ENCODE peak calls at places on chromosome 7, in five cellular contexts. One of them, this sample, is unnamed.

GRCh38 chr7:45718464-45719330 is 144.5 kb downstream of the ADCY1 start:
- DNase-seq in bronchial epithelial cell: no peak
- DNase-seq in Peyer's patch: no peak
- DNase-seq in kidney epithelial cell: no peak
- DNase-seq in body of pancreas: no peak
- DNase-seq in this sample: peak

GRCh38 chr7:101804642-101805401 is 12.6 kb upstream of the CUX1 start:
- DNase-seq in bronchial epithelial cell: peak
- DNase-seq in Peyer's patch: no peak
- DNase-seq in kidney epithelial cell: no peak
- DNase-seq in body of pancreas: peak
- DNase-seq in this sample: no peak

GRCh38 chr7:670501-671390 is 55.8 kb upstream of the DNAAF5 start:
- DNase-seq in body of pancreas: no peak
- DNase-seq in kidney epithelial cell: no peak
- DNase-seq in bronchial epithelial cell: no peak
- DNase-seq in Peyer's patch: peak
- DNase-seq in this sample: no peak

GRCh38 chr7:156009569-156009968 is 197.3 kb upstream of the SHH start:
- DNase-seq in kidney epithelial cell: no peak
- DNase-seq in body of pancreas: no peak
- DNase-seq in bronchial epithelial cell: no peak
- DNase-seq in Peyer's patch: no peak
- DNase-seq in this sample: no peak

GRCh38 chr7:33392143-33392542 is 262.8 kb downstream of the BBS9 start:
- DNase-seq in body of pancreas: no peak
- DNase-seq in bronchial epithelial cell: no peak
- DNase-seq in kidney epithelial cell: peak
- DNase-seq in Peyer's patch: no peak
- DNase-seq in this sample: no peak

GRCh38 chr7:54632696-54633095 is 90.5 kb downstream of the VSTM2A start:
- DNase-seq in bronchial epithelial cell: no peak
- DNase-seq in Peyer's patch: no peak
- DNase-seq in body of pancreas: no peak
- DNase-seq in kidney epithelial cell: no peak
- DNase-seq in this sample: no peak

GRCh38 chr7:50710441-50711154 is 72.1 kb downstream of the GRB10 start:
- DNase-seq in body of pancreas: no peak
- DNase-seq in Peyer's patch: no peak
- DNase-seq in kidney epithelial cell: no peak
- DNase-seq in bronchial epithelial cell: no peak
- DNase-seq in this sample: no peak

GRCh38 chr7:66219805-66220204 is 14.7 kb downstream of the TPST1 start:
- DNase-seq in body of pancreas: no peak
- DNase-seq in Peyer's patch: no peak
- DNase-seq in kidney epithelial cell: no peak
- DNase-seq in bronchial epithelial cell: no peak
- DNase-seq in this sample: no peak

GRCh38 chr7:142799483-142799882 is 28.7 kb downstream of the PRSS2 start:
- DNase-seq in bronchial epithelial cell: no peak
- DNase-seq in Peyer's patch: no peak
- DNase-seq in kidney epithelial cell: no peak
- DNase-seq in body of pancreas: no peak
- DNase-seq in this sample: no peak
- H3K4me3 ChIP-seq in bronchial epithelial cell: no peak
- H3K4me3 ChIP-seq in Peyer's patch: peak
- H3K4me3 ChIP-seq in kidney epithelial cell: no peak
- H3K4me3 ChIP-seq in body of pancreas: no peak
- H3K4me3 ChIP-seq in this sample: no peak

DNA sequence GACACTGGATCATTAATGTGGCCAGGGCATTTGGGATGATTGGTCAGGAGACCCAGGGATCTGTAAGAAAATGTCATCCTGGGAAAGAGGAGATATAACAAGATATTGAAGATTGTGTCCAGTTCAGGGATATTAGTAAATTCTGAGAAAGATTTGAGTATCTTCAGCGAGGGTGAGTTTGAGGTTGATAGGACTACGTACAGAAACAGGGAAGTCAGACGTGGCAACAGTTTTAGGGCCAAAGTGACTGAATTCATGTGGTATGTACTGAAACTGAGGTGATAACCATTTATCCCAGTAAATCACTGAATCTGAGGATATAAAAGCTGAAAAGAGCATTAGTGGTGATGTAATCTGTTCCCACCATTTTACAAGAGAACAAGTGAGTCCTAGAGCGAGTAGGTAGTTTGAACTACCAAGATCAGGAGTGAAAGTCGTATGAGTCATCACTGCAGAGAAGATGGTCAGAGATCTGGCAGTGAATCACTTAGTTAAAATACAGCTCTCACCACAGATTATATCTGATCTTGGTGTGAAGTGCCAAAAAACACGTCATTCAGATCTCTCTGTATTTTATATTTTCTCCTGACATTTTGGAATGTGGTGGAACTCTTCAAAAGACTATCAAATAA is 220.5 kb downstream of the CDK14 start:
- DNase-seq in bronchial epithelial cell: peak
- DNase-seq in kidney epithelial cell: peak
- DNase-seq in body of pancreas: no peak
- DNase-seq in Peyer's patch: no peak
- DNase-seq in this sample: no peak
- H3K4me3 ChIP-seq in bronchial epithelial cell: no peak
- H3K4me3 ChIP-seq in kidney epithelial cell: no peak
- H3K4me3 ChIP-seq in body of pancreas: no peak
- H3K4me3 ChIP-seq in Peyer's patch: no peak
- H3K4me3 ChIP-seq in this sample: no peak

DNA sequence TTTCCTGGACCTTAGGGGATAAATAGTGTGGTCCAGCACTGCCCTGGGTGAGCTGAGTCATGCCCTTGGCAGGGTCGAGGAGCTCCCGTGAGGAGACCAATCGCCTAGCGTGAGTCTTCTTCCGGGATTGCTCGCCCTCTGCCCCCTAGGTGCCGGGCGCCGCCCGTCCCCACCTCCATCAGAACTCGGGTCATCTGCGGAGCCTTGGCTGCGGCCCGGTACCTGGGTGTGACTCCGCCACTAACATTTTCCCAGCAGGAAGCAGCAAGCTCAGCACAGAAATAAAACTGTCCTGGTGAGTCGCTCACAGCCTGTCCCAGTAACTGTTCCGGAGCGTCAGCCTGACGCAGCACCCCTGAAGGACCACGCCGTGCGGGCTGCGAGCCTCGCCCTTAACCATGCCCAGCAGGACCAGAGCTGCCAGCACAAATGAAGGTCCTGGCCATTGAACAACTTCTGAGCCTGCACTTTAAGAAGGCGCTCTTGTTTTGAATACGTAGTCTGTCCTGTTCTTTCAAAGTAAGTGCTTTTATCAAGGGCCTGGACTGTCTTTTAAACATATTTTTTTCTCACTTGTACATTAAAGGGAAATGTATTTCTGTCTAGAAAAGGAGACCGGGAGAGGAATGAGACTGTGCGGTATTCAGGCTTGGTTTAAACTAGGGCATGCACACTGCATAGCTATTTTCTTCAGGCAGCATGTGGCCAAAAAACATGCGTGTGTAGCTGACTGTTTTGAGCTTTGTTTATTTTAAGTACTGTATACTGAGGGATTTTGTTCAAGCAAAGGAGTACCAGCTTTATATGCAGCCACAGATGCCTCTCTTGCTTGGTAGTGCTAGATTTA is 136.7 kb downstream of the HECW1 start:
- DNase-seq in kidney epithelial cell: no peak
- DNase-seq in Peyer's patch: peak
- DNase-seq in body of pancreas: no peak
- DNase-seq in bronchial epithelial cell: peak
- DNase-seq in this sample: no peak
- H3K4me3 ChIP-seq in kidney epithelial cell: no peak
- H3K4me3 ChIP-seq in Peyer's patch: peak
- H3K4me3 ChIP-seq in body of pancreas: no peak
- H3K4me3 ChIP-seq in bronchial epithelial cell: no peak
- H3K4me3 ChIP-seq in this sample: no peak

GRCh38 chr7:69702357-69702756 is 104.1 kb downstream of the AUTS2 start:
- DNase-seq in kidney epithelial cell: no peak
- DNase-seq in bronchial epithelial cell: no peak
- DNase-seq in body of pancreas: no peak
- DNase-seq in Peyer's patch: no peak
- DNase-seq in this sample: no peak
- H3K4me3 ChIP-seq in kidney epithelial cell: no peak
- H3K4me3 ChIP-seq in bronchial epithelial cell: no peak
- H3K4me3 ChIP-seq in body of pancreas: no peak
- H3K4me3 ChIP-seq in Peyer's patch: no peak
- H3K4me3 ChIP-seq in this sample: no peak

GRCh38 chr7:129367349-129367699 is 66.9 kb upstream of the STRIP2 start:
- DNase-seq in Peyer's patch: no peak
- DNase-seq in kidney epithelial cell: no peak
- DNase-seq in body of pancreas: no peak
- DNase-seq in bronchial epithelial cell: no peak
- DNase-seq in this sample: no peak

GRCh38 chr7:129362528-129362927 is 71.7 kb upstream of the STRIP2 start:
- DNase-seq in bronchial epithelial cell: no peak
- DNase-seq in kidney epithelial cell: no peak
- DNase-seq in Peyer's patch: no peak
- DNase-seq in body of pancreas: no peak
- DNase-seq in this sample: no peak

GRCh38 chr7:129370812-129371211 is 63.4 kb upstream of the STRIP2 start:
- DNase-seq in Peyer's patch: no peak
- DNase-seq in bronchial epithelial cell: no peak
- DNase-seq in body of pancreas: no peak
- DNase-seq in kidney epithelial cell: no peak
- DNase-seq in this sample: no peak

GRCh38 chr7:129368389-129368986 is 65.7 kb upstream of the STRIP2 start:
- DNase-seq in kidney epithelial cell: no peak
- DNase-seq in bronchial epithelial cell: no peak
- DNase-seq in Peyer's patch: no peak
- DNase-seq in body of pancreas: no peak
- DNase-seq in this sample: no peak

GRCh38 chr7:129367700-129368388 is 66.4 kb upstream of the STRIP2 start:
- DNase-seq in body of pancreas: peak
- DNase-seq in Peyer's patch: peak
- DNase-seq in kidney epithelial cell: peak
- DNase-seq in bronchial epithelial cell: peak
- DNase-seq in this sample: peak
- H3K4me3 ChIP-seq in body of pancreas: no peak
- H3K4me3 ChIP-seq in Peyer's patch: peak
- H3K4me3 ChIP-seq in kidney epithelial cell: no peak
- H3K4me3 ChIP-seq in bronchial epithelial cell: peak
- H3K4me3 ChIP-seq in this sample: no peak

GRCh38 chr7:47573758-47574472 is 8.0 kb downstream of the TNS3 start:
- DNase-seq in bronchial epithelial cell: peak
- DNase-seq in body of pancreas: peak
- DNase-seq in Peyer's patch: no peak
- DNase-seq in kidney epithelial cell: peak
- DNase-seq in this sample: no peak
- H3K4me3 ChIP-seq in bronchial epithelial cell: no peak
- H3K4me3 ChIP-seq in body of pancreas: no peak
- H3K4me3 ChIP-seq in Peyer's patch: no peak
- H3K4me3 ChIP-seq in kidney epithelial cell: no peak
- H3K4me3 ChIP-seq in this sample: no peak

This sample was measured in aorta.